ENCODE peak calls at places on chromosomes 3 and 15, in five cellular contexts. E is ELF-1; O is stimulated activated CD4-positive, alpha-beta T cell treated with anti-CD3 and anti-CD28 coated beads, Interleukin-1b, Interleukin-23, amount 100 ng/mL, for 1 hour; P is NCI-H748 treated with DMSO at 0.1 percent for 48 hours; K is Right ventricle myocardium inferior. C is an unnamed sample.

GRCh38 chr15:67843571-67844387 is 3.9 kb upstream of the RNU6-1 start:
- DNase-seq in E (peak), O (no peak), P (no peak), K (no peak), C (no peak)

GRCh38 chr3:151584603-151585002 is 123.7 kb upstream of the IGSF10 start:
- DNase-seq in E (no peak), O (no peak), P (no peak), K (no peak), C (no peak)

GRCh38 chr15:48722764-48723661 is 77.5 kb upstream of the FBN1 start:
- DNase-seq in E (no peak), O (no peak), P (no peak), K (no peak), C (no peak)

GRCh38 chr3:30081904-30082303 is 524.5 kb upstream of the TGFBR2 start:
- DNase-seq in E (peak), O (no peak), P (peak), K (no peak), C (peak)

GRCh38 chr15:70788114-70789049 is 25.0 kb upstream of the UACA start:
- DNase-seq in E (no peak), O (no peak), P (no peak), K (no peak), C (no peak)

GRCh38 chr3:46539443-46540005 is 26.6 kb downstream of the LRRC2 start:
- DNase-seq in E (no peak), O (no peak), P (no peak), K (no peak), C (no peak)

GRCh38 chr15:48494646-48495045 is 150.9 kb downstream of the FBN1 start:
- DNase-seq in E (no peak), O (no peak), P (no peak), K (no peak), C (no peak)

GRCh38 chr15:47383801-47384200 is 333.5 kb upstream of the SEMA6D start:
- DNase-seq in E (no peak), O (no peak), P (no peak), K (no peak), C (no peak)

GRCh38 chr3:3798641-3799113 is 554 bp upstream of the LRRN1 start:
- DNase-seq in E (peak), O (no peak), P (no peak), K (peak), C (peak)

GRCh38 chr15:66115568-66116206 is 137.9 kb downstream of the MEGF11 start:
- DNase-seq in E (no peak), O (no peak), P (no peak), K (peak), C (no peak)

GRCh38 chr3:141231101-141231922 is at the start of gene PXYLP1:
- DNase-seq in E (peak), O (peak), P (peak), K (peak), C (peak)

GRCh38 chr15:64152507-64153387 is 1.2 kb downstream of the SNX22 start:
- DNase-seq in E (peak), O (no peak), P (no peak), K (no peak), C (peak)

GRCh38 chr3:70606018-70606417 is 293.6 kb upstream of the MDFIC2 start:
- DNase-seq in E (no peak), O (no peak), P (peak), K (no peak), C (peak)

GRCh38 chr3:144643778-144644191 is 672.2 kb downstream of the DIPK2A start:
- DNase-seq in E (no peak), O (no peak), P (no peak), K (no peak), C (peak)

GRCh38 chr15:82122754-82123400 is 77.1 kb upstream of the MEX3B start:
- DNase-seq in E (no peak), O (no peak), P (no peak), K (no peak), C (no peak)

GRCh38 chr15:74826911-74827310 is 484 bp downstream of the CPLX3 start:
- DNase-seq in E (no peak), O (no peak), P (no peak), K (no peak), C (no peak)

GRCh38 chr3:161108840-161109239 is 3.7 kb upstream of the B3GALNT1 start:
- DNase-seq in E (no peak), O (no peak), P (no peak), K (no peak), C (no peak)

GRCh38 chr15:56428821-56429458 is 36.0 kb downstream of the MNS1 start:
- DNase-seq in E (no peak), O (no peak), P (peak), K (no peak), C (peak)

GRCh38 chr3:45751537-45752242 is 44.6 kb downstream of the SLC6A20 start:
- DNase-seq in E (no peak), O (no peak), P (no peak), K (no peak), C (no peak)

GRCh38 chr3:26438325-26438940 is 184.1 kb upstream of the LRRC3B start:
- DNase-seq in E (no peak), O (no peak), P (no peak), K (no peak), C (no peak)

GRCh38 chr3:46482632-46483311 is 15.0 kb upstream of the RTP3 start:
- DNase-seq in E (no peak), O (no peak), P (no peak), K (no peak), C (no peak)

GRCh38 chr15:92921215-92922131 is 21.3 kb downstream of the CHD2 start:
- DNase-seq in E (no peak), O (no peak), P (no peak), K (no peak), C (no peak)

GRCh38 chr3:152403632-152404066 is 134.9 kb downstream of the MBNL1 start:
- DNase-seq in E (no peak), O (no peak), P (no peak), K (peak), C (no peak)

GRCh38 chr15:59841036-59841435 is 151.9 kb upstream of the BNIP2 start:
- DNase-seq in E (no peak), O (no peak), P (no peak), K (no peak), C (no peak)

GRCh38 chr3:35562141-35562540 is 77.2 kb upstream of the ARPP21 start:
- DNase-seq in E (no peak), O (no peak), P (no peak), K (no peak), C (no peak)

GRCh38 chr15:25543156-25543555 is 104.3 kb upstream of the UBE3A start:
- DNase-seq in E (peak), O (no peak), P (no peak), K (no peak), C (no peak)

GRCh38 chr3:188760408-188760807 is 411.4 kb upstream of the TPRG1 start:
- DNase-seq in E (no peak), O (no peak), P (no peak), K (no peak), C (no peak)

GRCh38 chr15:76973362-76973743 is 21.6 kb upstream of the PSTPIP1 start:
- DNase-seq in E (peak), O (peak), P (no peak), K (no peak), C (peak)

GRCh38 chr3:51393564-51393963 is 2.5 kb downstream of the RBM15B start:
- DNase-seq in E (no peak), O (no peak), P (no peak), K (no peak), C (no peak)

GRCh38 chr3:24499991-24500390 is 5.3 kb upstream of the THRB start:
- DNase-seq in E (no peak), O (no peak), P (no peak), K (no peak), C (no peak)

GRCh38 chr3:127438951-127439350 is 151.1 kb upstream of the PRR20G start:
- DNase-seq in E (no peak), O (no peak), P (no peak), K (no peak), C (no peak)

GRCh38 chr3:125083776-125084175 is 28.0 kb upstream of the HEG1 start:
- DNase-seq in E (no peak), O (no peak), P (no peak), K (no peak), C (no peak)

GRCh38 chr15:95875141-95875643 is 455.3 kb upstream of the NR2F2 start:
- DNase-seq in E (no peak), O (no peak), P (no peak), K (no peak), C (no peak)

GRCh38 chr3:124419303-124419702 is 310.9 kb upstream of the UMPS start:
- DNase-seq in E (no peak), O (no peak), P (no peak), K (no peak), C (no peak)

GRCh38 chr15:32704343-32705076 is 13.3 kb upstream of the GREM1 start:
- DNase-seq in E (no peak), O (no peak), P (no peak), K (no peak), C (no peak)

GRCh38 chr15:56758770-56759449 is 25.6 kb upstream of the ZNF280D start:
- DNase-seq in E (no peak), O (no peak), P (no peak), K (no peak), C (no peak)